ENCODE peak calls at places on chromosomes 2 and 18, in ten cellular contexts. One of them, this sample, is unnamed.

GRCh38 chr2:216536725-216537124 is 38.1 kb downstream of the RPL37A start:
- DNase-seq in adrenal gland: no peak
- DNase-seq in A549: no peak
- DNase-seq in tibial nerve: no peak
- DNase-seq in heart left ventricle: no peak
- DNase-seq in thyroid gland: no peak
- DNase-seq in IMR-90: peak; percentile 74
- DNase-seq in ovary: no peak
- DNase-seq in right lobe of liver: no peak
- DNase-seq in spleen: no peak
- DNase-seq in this sample: no peak

GRCh38 chr2:170425291-170425751 is 247.4 kb downstream of the MYO3B start:
- DNase-seq in adrenal gland: no peak
- DNase-seq in A549: no peak
- DNase-seq in tibial nerve: no peak
- DNase-seq in heart left ventricle: no peak
- DNase-seq in thyroid gland: no peak
- DNase-seq in IMR-90: peak; percentile 36
- DNase-seq in ovary: no peak
- DNase-seq in right lobe of liver: no peak
- DNase-seq in spleen: no peak
- DNase-seq in this sample: no peak

GRCh38 chr2:151914989-151915628 is 86.9 kb upstream of the ARL5A start:
- DNase-seq in adrenal gland: no peak
- DNase-seq in A549: no peak
- DNase-seq in tibial nerve: no peak
- DNase-seq in heart left ventricle: no peak
- DNase-seq in thyroid gland: no peak
- DNase-seq in IMR-90: no peak
- DNase-seq in ovary: no peak
- DNase-seq in right lobe of liver: no peak
- DNase-seq in spleen: no peak
- DNase-seq in this sample: no peak

GRCh38 chr2:189569295-189569925 is 11.2 kb downstream of the SLC40A1 start:
- DNase-seq in adrenal gland: peak; percentile 40
- DNase-seq in A549: no peak
- DNase-seq in tibial nerve: no peak
- DNase-seq in heart left ventricle: no peak
- DNase-seq in thyroid gland: no peak
- DNase-seq in IMR-90: peak; percentile 34
- DNase-seq in ovary: no peak
- DNase-seq in right lobe of liver: no peak
- DNase-seq in spleen: no peak
- DNase-seq in this sample: no peak

GRCh38 chr2:25274868-25275574 is 66.7 kb downstream of the DNMT3A start:
- DNase-seq in adrenal gland: no peak
- DNase-seq in A549: no peak
- DNase-seq in tibial nerve: no peak
- DNase-seq in heart left ventricle: peak; percentile 70
- DNase-seq in thyroid gland: no peak
- DNase-seq in IMR-90: peak; percentile 52
- DNase-seq in ovary: peak; percentile 65
- DNase-seq in right lobe of liver: no peak
- DNase-seq in spleen: no peak
- DNase-seq in this sample: no peak

GRCh38 chr2:151051584-151052220 is 210.0 kb downstream of the RBM43 start:
- DNase-seq in adrenal gland: no peak
- DNase-seq in A549: peak; percentile 31
- DNase-seq in tibial nerve: peak; percentile 70
- DNase-seq in heart left ventricle: no peak
- DNase-seq in thyroid gland: peak; percentile 31
- DNase-seq in IMR-90: peak; percentile 67
- DNase-seq in ovary: no peak
- DNase-seq in right lobe of liver: peak; percentile 45
- DNase-seq in spleen: no peak
- DNase-seq in this sample: no peak

GRCh38 chr18:64148988-64149387 is at the start of gene LINC00305:
- DNase-seq in adrenal gland: no peak
- DNase-seq in A549: no peak
- DNase-seq in tibial nerve: no peak
- DNase-seq in heart left ventricle: no peak
- DNase-seq in thyroid gland: no peak
- DNase-seq in IMR-90: no peak
- DNase-seq in ovary: no peak
- DNase-seq in right lobe of liver: no peak
- DNase-seq in spleen: no peak
- DNase-seq in this sample: no peak

GRCh38 chr2:74250189-74250631 is 51.8 kb downstream of the MTHFD2 start:
- DNase-seq in adrenal gland: no peak
- DNase-seq in A549: peak; percentile 78
- DNase-seq in tibial nerve: peak; percentile 25
- DNase-seq in heart left ventricle: no peak
- DNase-seq in thyroid gland: peak; percentile 60
- DNase-seq in IMR-90: peak; percentile 40
- DNase-seq in ovary: peak; percentile 49
- DNase-seq in right lobe of liver: no peak
- DNase-seq in spleen: no peak
- DNase-seq in this sample: peak; percentile 59

GRCh38 chr2:160268382-160268781 is 68.3 kb upstream of the ITGB6 start:
- DNase-seq in adrenal gland: no peak
- DNase-seq in A549: no peak
- DNase-seq in tibial nerve: no peak
- DNase-seq in heart left ventricle: no peak
- DNase-seq in thyroid gland: no peak
- DNase-seq in IMR-90: no peak
- DNase-seq in ovary: no peak
- DNase-seq in right lobe of liver: no peak
- DNase-seq in spleen: no peak
- DNase-seq in this sample: no peak

GRCh38 chr2:160269803-160270570 is 69.9 kb upstream of the ITGB6 start:
- DNase-seq in adrenal gland: peak; percentile 92
- DNase-seq in A549: peak; percentile 83
- DNase-seq in tibial nerve: peak; percentile 78
- DNase-seq in heart left ventricle: peak; percentile 93
- DNase-seq in thyroid gland: peak; percentile 95
- DNase-seq in IMR-90: peak; percentile 92
- DNase-seq in ovary: peak; percentile 95
- DNase-seq in right lobe of liver: peak; percentile 76
- DNase-seq in spleen: peak; percentile 93
- DNase-seq in this sample: peak; percentile 79

GRCh38 chr2:160270571-160271113 is 70.6 kb upstream of the ITGB6 start:
- DNase-seq in adrenal gland: no peak
- DNase-seq in A549: peak; percentile 31
- DNase-seq in tibial nerve: peak; percentile 40
- DNase-seq in heart left ventricle: no peak
- DNase-seq in thyroid gland: peak; percentile 61
- DNase-seq in IMR-90: no peak
- DNase-seq in ovary: peak; percentile 41
- DNase-seq in right lobe of liver: no peak
- DNase-seq in spleen: no peak
- DNase-seq in this sample: peak; percentile 31

GRCh38 chr2:160271166-160272086 is 71.4 kb upstream of the ITGB6 start:
- DNase-seq in adrenal gland: no peak
- DNase-seq in A549: no peak
- DNase-seq in tibial nerve: no peak
- DNase-seq in heart left ventricle: no peak
- DNase-seq in thyroid gland: peak; percentile 70
- DNase-seq in IMR-90: no peak
- DNase-seq in ovary: peak; percentile 41
- DNase-seq in right lobe of liver: no peak
- DNase-seq in spleen: no peak
- DNase-seq in this sample: no peak

DNA sequence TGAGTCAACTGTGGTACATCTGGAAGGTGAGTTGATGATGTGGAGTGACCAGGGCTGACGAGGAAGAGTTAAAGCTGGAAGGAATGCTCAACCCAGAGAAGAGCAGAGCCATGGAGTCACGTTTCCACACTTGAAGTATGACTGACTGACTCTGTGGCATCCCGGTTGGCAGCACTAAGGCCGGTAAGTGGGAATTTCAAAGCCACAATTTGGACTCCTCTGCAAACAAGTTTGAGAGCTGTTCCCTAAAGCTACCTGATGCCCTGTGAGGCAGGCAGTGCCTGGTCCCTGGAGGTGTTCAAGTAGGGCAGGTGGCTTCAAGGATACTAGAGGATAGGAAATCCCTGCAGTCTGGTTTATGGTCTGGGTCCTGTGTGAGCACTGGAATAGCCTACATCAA is 69.3 kb upstream of the ITGB6 start:
- DNase-seq in adrenal gland: no peak
- DNase-seq in A549: no peak
- DNase-seq in tibial nerve: no peak
- DNase-seq in heart left ventricle: no peak
- DNase-seq in thyroid gland: peak; percentile 91
- DNase-seq in IMR-90: no peak
- DNase-seq in ovary: no peak
- DNase-seq in right lobe of liver: no peak
- DNase-seq in spleen: no peak
- DNase-seq in this sample: no peak
- TF ChIP-seq POLR2A in adrenal gland: no peak
- TF ChIP-seq POLR2A in A549: no peak
- TF ChIP-seq POLR2A in tibial nerve: no peak
- TF ChIP-seq POLR2A in heart left ventricle: no peak
- TF ChIP-seq POLR2A in thyroid gland: peak; percentile 48
- TF ChIP-seq POLR2A in IMR-90: no peak
- TF ChIP-seq POLR2A in ovary: no peak
- TF ChIP-seq POLR2A in right lobe of liver: no peak
- TF ChIP-seq POLR2A in spleen: no peak
- TF ChIP-seq POLR2A in this sample: no peak

DNA sequence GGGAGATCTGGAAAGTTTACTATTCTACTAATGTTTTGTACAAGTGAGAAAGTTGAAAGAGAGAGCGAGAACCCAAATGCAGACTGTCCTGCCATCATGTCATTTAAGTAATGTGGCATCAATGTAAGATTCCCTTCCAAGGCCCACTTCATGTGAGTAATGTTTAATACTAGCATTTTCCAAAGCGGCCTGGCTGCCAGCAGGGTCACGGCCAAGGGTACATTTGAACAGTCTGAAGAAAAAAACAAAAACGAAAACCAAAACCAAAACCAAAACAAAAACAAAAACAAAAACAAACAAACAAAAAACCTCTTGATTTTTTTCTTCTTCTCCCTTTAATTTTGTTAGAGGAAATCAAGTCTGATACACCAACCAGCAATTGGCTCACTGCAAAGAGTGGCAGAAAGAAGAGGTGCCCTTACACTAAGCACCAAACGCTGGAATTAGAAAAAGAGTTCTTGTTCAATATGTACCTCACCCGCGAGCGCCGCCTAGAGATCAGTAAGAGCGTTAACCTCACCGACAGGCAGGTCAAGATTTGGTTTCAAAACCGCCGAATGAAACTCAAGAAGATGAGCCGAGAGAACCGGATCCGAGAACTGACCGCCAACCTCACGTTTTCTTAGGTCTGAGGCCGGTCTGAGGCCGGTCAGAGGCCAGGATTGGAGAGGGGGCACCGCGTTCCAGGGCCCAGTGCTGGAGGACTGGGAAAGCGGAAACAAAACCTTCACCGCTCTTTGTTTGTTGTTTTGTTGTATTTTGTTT is 2.2 kb downstream of the HOXD10 start:
- DNase-seq in adrenal gland: peak; percentile 56
- DNase-seq in A549: peak; percentile 63
- DNase-seq in tibial nerve: no peak
- DNase-seq in heart left ventricle: no peak
- DNase-seq in thyroid gland: no peak
- DNase-seq in IMR-90: no peak
- DNase-seq in ovary: no peak
- DNase-seq in right lobe of liver: no peak
- DNase-seq in spleen: no peak
- DNase-seq in this sample: no peak
- H3K4me3 ChIP-seq in adrenal gland: no peak overlapping the region
- H3K4me3 ChIP-seq in A549: peak overlapping the region; percentile 30
- H3K4me3 ChIP-seq in tibial nerve: no peak overlapping the region
- H3K4me3 ChIP-seq in heart left ventricle: no peak overlapping the region
- H3K4me3 ChIP-seq in thyroid gland: no peak overlapping the region
- H3K4me3 ChIP-seq in IMR-90: no peak overlapping the region
- H3K4me3 ChIP-seq in ovary: peak overlapping the region; percentile 43
- H3K4me3 ChIP-seq in right lobe of liver: no peak overlapping the region
- H3K4me3 ChIP-seq in spleen: no peak overlapping the region
- H3K4me3 ChIP-seq in this sample: no peak overlapping the region

DNA sequence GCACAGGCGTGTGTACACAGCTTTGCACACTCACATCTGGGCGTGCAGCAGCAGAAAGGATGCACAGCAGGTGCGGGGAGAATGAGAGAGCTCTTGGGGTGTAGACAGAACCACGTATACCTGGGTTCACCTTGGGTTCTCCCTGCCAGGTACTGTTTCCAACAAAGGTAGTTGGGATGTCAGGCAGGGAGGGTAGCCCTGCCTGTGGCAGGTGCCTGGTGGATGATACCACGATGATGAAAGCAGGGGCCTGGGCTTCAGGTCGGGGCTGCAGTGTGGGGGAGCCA is 6.5 kb upstream of the ARID5A start:
- DNase-seq in adrenal gland: peak; percentile 12
- DNase-seq in A549: no peak
- DNase-seq in tibial nerve: no peak
- DNase-seq in heart left ventricle: no peak
- DNase-seq in thyroid gland: no peak
- DNase-seq in IMR-90: no peak
- DNase-seq in ovary: no peak
- DNase-seq in right lobe of liver: no peak
- DNase-seq in spleen: no peak
- DNase-seq in this sample: no peak
- H3K27ac ChIP-seq in adrenal gland: no peak overlapping the region
- H3K27ac ChIP-seq in A549: no peak overlapping the region
- H3K27ac ChIP-seq in tibial nerve: no peak overlapping the region
- H3K27ac ChIP-seq in heart left ventricle: peak overlapping the region; percentile 100
- H3K27ac ChIP-seq in thyroid gland: no peak overlapping the region
- H3K27ac ChIP-seq in IMR-90: no peak overlapping the region
- H3K27ac ChIP-seq in ovary: no peak overlapping the region
- H3K27ac ChIP-seq in right lobe of liver: no peak overlapping the region
- H3K27ac ChIP-seq in spleen: no peak overlapping the region
- H3K27ac ChIP-seq in this sample: peak overlapping the region; percentile 91

GRCh38 chr2:217944366-217944765 is 58.4 kb downstream of the TNS1 start:
- DNase-seq in adrenal gland: no peak
- DNase-seq in A549: no peak
- DNase-seq in tibial nerve: no peak
- DNase-seq in heart left ventricle: no peak
- DNase-seq in thyroid gland: no peak
- DNase-seq in IMR-90: no peak
- DNase-seq in ovary: no peak
- DNase-seq in right lobe of liver: no peak
- DNase-seq in spleen: no peak
- DNase-seq in this sample: no peak

GRCh38 chr2:217944923-217945322 is 57.9 kb downstream of the TNS1 start:
- DNase-seq in adrenal gland: no peak
- DNase-seq in A549: no peak
- DNase-seq in tibial nerve: no peak
- DNase-seq in heart left ventricle: no peak
- DNase-seq in thyroid gland: peak; percentile 2
- DNase-seq in IMR-90: no peak
- DNase-seq in ovary: peak; percentile 18
- DNase-seq in right lobe of liver: peak; percentile 40
- DNase-seq in spleen: peak; percentile 35
- DNase-seq in this sample: no peak

GRCh38 chr2:217941886-217942728 is 60.7 kb downstream of the TNS1 start:
- DNase-seq in adrenal gland: no peak
- DNase-seq in A549: no peak
- DNase-seq in tibial nerve: no peak
- DNase-seq in heart left ventricle: no peak
- DNase-seq in thyroid gland: peak; percentile 74
- DNase-seq in IMR-90: no peak
- DNase-seq in ovary: peak; percentile 31
- DNase-seq in right lobe of liver: no peak
- DNase-seq in spleen: peak; percentile 72
- DNase-seq in this sample: no peak

GRCh38 chr2:217942731-217943335 is 60.0 kb downstream of the TNS1 start:
- DNase-seq in adrenal gland: no peak
- DNase-seq in A549: no peak
- DNase-seq in tibial nerve: no peak
- DNase-seq in heart left ventricle: peak; percentile 46
- DNase-seq in thyroid gland: no peak
- DNase-seq in IMR-90: no peak
- DNase-seq in ovary: peak; percentile 42
- DNase-seq in right lobe of liver: peak; percentile 93
- DNase-seq in spleen: peak; percentile 39
- DNase-seq in this sample: no peak

GRCh38 chr2:217943379-217944321 is 59.1 kb downstream of the TNS1 start:
- DNase-seq in adrenal gland: peak; percentile 85
- DNase-seq in A549: peak; percentile 71
- DNase-seq in tibial nerve: peak; percentile 65
- DNase-seq in heart left ventricle: peak; percentile 93
- DNase-seq in thyroid gland: peak; percentile 90
- DNase-seq in IMR-90: peak; percentile 58
- DNase-seq in ovary: peak; percentile 82
- DNase-seq in right lobe of liver: peak; percentile 96
- DNase-seq in spleen: peak; percentile 89
- DNase-seq in this sample: peak; percentile 81
- TF ChIP-seq POLR2A in adrenal gland: peak; percentile 82
- TF ChIP-seq POLR2A in A549: peak; percentile 32
- TF ChIP-seq POLR2A in tibial nerve: peak; percentile 24
- TF ChIP-seq POLR2A in heart left ventricle: peak; percentile 64
- TF ChIP-seq POLR2A in thyroid gland: peak; percentile 98
- TF ChIP-seq POLR2A in IMR-90: peak; percentile 90
- TF ChIP-seq POLR2A in ovary: peak; percentile 37
- TF ChIP-seq POLR2A in right lobe of liver: peak; percentile 99
- TF ChIP-seq POLR2A in spleen: no peak
- TF ChIP-seq POLR2A in this sample: no peak

This sample was measured in stomach.